ENCODE peak calls at places on chromosomes 6 and 20, in five cellular contexts. V is GM20000, F is nephron progenitor cell, B is hepatocyte, T is GM12865. E is an unnamed sample.

GRCh38 chr6:136592930-136593673 is 42.9 kb upstream of the MAP7 start:
- DNase-seq in V (no peak), F (no peak), B (no peak), T (no peak), E (no peak)

GRCh38 chr20:17381701-17382100 is 149.5 kb downstream of the BFSP1 start:
- DNase-seq in V (no peak), F (no peak), B (no peak), T (no peak), E (no peak)

GRCh38 chr6:154039231-154039842 is at the start of gene OPRM1:
- DNase-seq in V (peak; percentile 7), F (peak; percentile 97), B (peak; percentile 77), T (peak; percentile 22), E (peak; percentile 55)

GRCh38 chr6:8820313-8820712 is 385.0 kb upstream of the SLC35B3 start:
- DNase-seq in V (no peak), F (no peak), B (no peak), T (no peak), E (no peak)

GRCh38 chr6:37145443-37145842 is 24.5 kb upstream of the PIM1 start:
- DNase-seq in V (no peak), F (no peak), B (no peak), T (no peak), E (no peak)

GRCh38 chr6:84516151-84516550 is 248.2 kb downstream of the TBX18 start:
- DNase-seq in V (no peak), F (no peak), B (no peak), T (no peak), E (no peak)

GRCh38 chr20:10061641-10062040 is 26.9 kb downstream of the ANKEF1 start:
- DNase-seq in V (no peak), F (no peak), B (no peak), T (no peak), E (no peak)

GRCh38 chr6:56091159-56091869 is 156.1 kb downstream of the COL21A1 start:
- DNase-seq in V (no peak), F (no peak), B (peak; percentile 46), T (no peak), E (no peak)

GRCh38 chr20:32179515-32179914 is 28.0 kb downstream of the PLAGL2 start:
- DNase-seq in V (no peak), F (no peak), B (no peak), T (no peak), E (no peak)

GRCh38 chr6:135087803-135088202 is 33.2 kb upstream of the HBS1L start:
- DNase-seq in V (no peak), F (no peak), B (no peak), T (no peak), E (peak; percentile 61)

GRCh38 chr6:163281661-163282060 is 132.9 kb upstream of the QKI start:
- DNase-seq in V (no peak), F (no peak), B (no peak), T (no peak), E (no peak)

GRCh38 chr6:151808331-151809241 is 1.1 kb downstream of the ESR1 start:
- DNase-seq in V (peak; percentile 15), F (peak; percentile 46), B (no peak), T (no peak), E (no peak)

GRCh38 chr6:3229566-3230274 is 2.3 kb upstream of the TUBB2B start:
- DNase-seq in V (peak; percentile 53), F (peak; percentile 67), B (peak; percentile 54), T (peak; percentile 39), E (peak; percentile 57)

GRCh38 chr20:38021373-38021772 is 11.9 kb downstream of the TTI1 start:
- DNase-seq in V (no peak), F (no peak), B (no peak), T (no peak), E (no peak)

GRCh38 chr20:52001999-52002666 is 189.4 kb downstream of the ZFP64 start:
- DNase-seq in V (no peak), F (no peak), B (peak; percentile 21), T (no peak), E (no peak)
- TF ChIP-seq CTCF in V (no peak), F (no peak), B (no peak), T (no peak), E (no peak)

DNA sequence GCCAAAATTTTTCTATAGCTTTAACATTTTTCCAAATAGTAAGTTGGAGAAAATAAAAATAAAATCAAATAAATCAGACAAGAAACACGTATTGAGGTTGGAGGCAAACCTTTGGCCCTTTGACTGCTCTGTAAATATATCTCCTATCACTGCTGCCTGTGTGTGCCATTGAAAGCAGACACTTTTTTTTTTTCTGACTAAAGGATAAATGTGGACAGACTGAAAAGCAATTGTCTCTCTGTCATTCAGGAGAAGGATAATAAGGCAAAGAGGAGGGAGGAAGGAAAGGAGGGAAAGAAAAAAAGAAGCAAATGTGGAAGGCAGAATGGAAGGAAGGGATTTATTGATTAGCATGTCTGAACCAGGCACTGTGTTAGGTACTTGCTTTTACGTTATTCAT is 85.2 kb upstream of the SULF2 start:
- DNase-seq in V (no peak), F (no peak), B (no peak), T (no peak), E (no peak)
- TF ChIP-seq CTCF in V (no peak), F (no peak), B (no peak), T (no peak), E (no peak)

DNA sequence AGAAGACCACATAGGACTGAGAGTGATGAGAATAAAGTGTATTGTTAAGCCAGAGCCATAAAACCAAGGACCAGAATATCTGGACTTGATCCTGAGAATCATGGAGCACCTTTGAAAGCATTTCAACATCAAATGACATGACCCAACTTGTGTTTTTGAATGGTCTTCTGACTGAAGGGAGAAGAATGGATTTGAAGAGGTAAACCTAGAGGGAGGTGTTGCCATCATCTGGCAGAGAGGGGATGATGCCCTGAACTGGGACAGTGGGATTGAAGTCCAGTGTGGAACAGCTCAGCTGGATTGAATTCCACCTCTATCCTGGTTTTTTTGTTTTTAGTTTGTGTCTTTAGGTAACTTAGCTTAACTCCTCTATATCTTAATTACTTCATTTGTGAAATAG is 570.0 kb downstream of the TBC1D32 start:
- DNase-seq in V (no peak), F (no peak), B (no peak), T (no peak), E (no peak)
- TF ChIP-seq CTCF in V (no peak), F (no peak), B (no peak), T (no peak), E (no peak)

GRCh38 chr20:49821850-49822249 is 9.2 kb downstream of the SLC9A8 start:
- DNase-seq in V (no peak), F (no peak), B (no peak), T (no peak), E (peak; percentile 17)
- TF ChIP-seq CTCF in V (no peak), F (no peak), B (no peak), T (peak; percentile 20), E (no peak)

GRCh38 chr6:15364401-15365037 is 118.7 kb downstream of the JARID2 start:
- DNase-seq in V (no peak), F (no peak), B (no peak), T (no peak), E (no peak)

GRCh38 chr6:15365273-15365687 is 119.4 kb downstream of the JARID2 start:
- DNase-seq in V (peak; percentile 25), F (peak; percentile 36), B (peak; percentile 60), T (no peak), E (peak; percentile 75)

GRCh38 chr6:15362274-15363160 is 116.6 kb downstream of the JARID2 start:
- DNase-seq in V (no peak), F (no peak), B (no peak), T (no peak), E (no peak)

GRCh38 chr6:15363164-15363522 is 117.3 kb downstream of the JARID2 start:
- DNase-seq in V (no peak), F (no peak), B (no peak), T (no peak), E (no peak)

GRCh38 chr6:15363523-15364400 is 117.9 kb downstream of the JARID2 start:
- DNase-seq in V (peak; percentile 46), F (peak; percentile 17), B (no peak), T (peak; percentile 65), E (no peak)
- TF ChIP-seq CTCF in V (no peak), F (no peak), B (no peak), T (no peak), E (no peak)

GRCh38 chr6:125791151-125791819 is 525 bp downstream of the NCOA7 start:
- DNase-seq in V (peak; percentile 67), F (no peak), B (peak; percentile 71), T (peak; percentile 71), E (peak; percentile 65)

GRCh38 chr6:125790403-125791150 is at the start of gene NCOA7:
- DNase-seq in V (peak; percentile 88), F (peak; percentile 76), B (peak; percentile 86), T (peak; percentile 86), E (peak; percentile 80)

GRCh38 chr6:125792172-125792571 is 1.4 kb downstream of the NCOA7 start:
- DNase-seq in V (no peak), F (no peak), B (no peak), T (no peak), E (no peak)

GRCh38 chr6:125792680-125793079 is 1.9 kb downstream of the NCOA7 start:
- DNase-seq in V (no peak), F (no peak), B (no peak), T (no peak), E (no peak)

GRCh38 chr6:125791820-125792165 is 1.0 kb downstream of the NCOA7 start:
- DNase-seq in V (no peak), F (no peak), B (no peak), T (no peak), E (no peak)
- TF ChIP-seq CTCF in V (no peak), F (no peak), B (no peak), T (no peak), E (peak; percentile 39)

GRCh38 chr6:142900467-142900961 is 44.5 kb downstream of the HIVEP2 start:
- DNase-seq in V (no peak), F (peak; percentile 16), B (no peak), T (no peak), E (peak; percentile 60)
- TF ChIP-seq CTCF in V (no peak), F (no peak), B (no peak), T (no peak), E (no peak)